ENCODE peak calls at places on chromosomes 6 and 20, in eight cellular contexts. P, I, Z, T, M, E, U and R are unnamed samples.

GRCh38 chr20:11987526-11987925 is 69.8 kb downstream of the BTBD3 start:
- DNase-seq in M (no peak), T (no peak), I (no peak), E (no peak), U (no peak), P (no peak), Z (no peak), R (no peak)

GRCh38 chr6:170497845-170498281 is 55.2 kb downstream of the PSMB1 start:
- DNase-seq in U (no peak), P (no peak), T (no peak), M (no peak), I (no peak), Z (no peak), E (no peak), R (no peak)

GRCh38 chr6:159532155-159532554 is 160.9 kb downstream of the SOD2 start:
- DNase-seq in U (no peak), I (no peak), E (no peak), Z (no peak), M (no peak), T (no peak), P (no peak), R (no peak)

GRCh38 chr6:16205377-16206144 is 32.8 kb upstream of the GMPR start:
- DNase-seq in Z (no peak), M (no peak), E (no peak), T (no peak), P (peak), U (no peak), I (no peak), R (peak)

GRCh38 chr6:28977351-28978136 is 27.6 kb downstream of the ZNF311 start:
- DNase-seq in M (no peak), I (no peak), E (no peak), P (peak), U (no peak), Z (no peak), T (no peak), R (no peak)

GRCh38 chr20:34834459-34834893 is 9.0 kb upstream of the NCOA6 start:
- DNase-seq in Z (peak), T (no peak), E (no peak), U (no peak), I (no peak), M (no peak), P (peak), R (no peak)

GRCh38 chr20:829531-829930 is 4.0 kb upstream of the FAM110A start:
- DNase-seq in U (no peak), T (peak), E (no peak), P (peak), I (no peak), M (no peak), Z (no peak), R (no peak)

GRCh38 chr6:156977527-156978291 is 200.5 kb downstream of the ARID1B start:
- DNase-seq in T (peak), U (no peak), M (peak), Z (no peak), E (no peak), P (peak), I (peak), R (no peak)

GRCh38 chr6:63267046-63267445 is 52.7 kb downstream of the LGSN start:
- DNase-seq in I (no peak), P (no peak), M (no peak), U (no peak), T (no peak), Z (no peak), E (no peak), R (no peak)

GRCh38 chr6:163369122-163369521 is 45.4 kb upstream of the QKI start:
- DNase-seq in Z (no peak), T (no peak), E (no peak), U (no peak), I (no peak), M (no peak), P (no peak), R (no peak)

GRCh38 chr6:79544939-79545450 is 7.8 kb upstream of the LCA5 start:
- DNase-seq in P (peak), E (no peak), Z (peak), I (peak), U (no peak), T (peak), M (peak), R (peak)

GRCh38 chr6:90383212-90383611 is 86.6 kb upstream of the BACH2 start:
- DNase-seq in M (no peak), T (no peak), P (no peak), I (no peak), E (no peak), U (no peak), Z (no peak), R (no peak)

GRCh38 chr20:63942250-63943006 is 13.8 kb downstream of the UCKL1 start:
- DNase-seq in I (peak), P (peak), U (no peak), M (peak), T (peak), Z (peak), E (no peak), R (no peak)

GRCh38 chr6:52328303-52328662 is 33.7 kb upstream of the PAQR8 start:
- DNase-seq in T (no peak), E (no peak), P (no peak), I (no peak), U (no peak), M (no peak), Z (no peak), R (peak)

GRCh38 chr6:24522821-24523175 is 28.0 kb downstream of the ALDH5A1 start:
- DNase-seq in Z (no peak), I (no peak), P (no peak), U (no peak), T (no peak), M (no peak), E (no peak), R (no peak)
- H3K4me3 ChIP-seq in Z (no peak), I (no peak), P (no peak), U (no peak), T (no peak), M (no peak), E (no peak), R (no peak)

DNA sequence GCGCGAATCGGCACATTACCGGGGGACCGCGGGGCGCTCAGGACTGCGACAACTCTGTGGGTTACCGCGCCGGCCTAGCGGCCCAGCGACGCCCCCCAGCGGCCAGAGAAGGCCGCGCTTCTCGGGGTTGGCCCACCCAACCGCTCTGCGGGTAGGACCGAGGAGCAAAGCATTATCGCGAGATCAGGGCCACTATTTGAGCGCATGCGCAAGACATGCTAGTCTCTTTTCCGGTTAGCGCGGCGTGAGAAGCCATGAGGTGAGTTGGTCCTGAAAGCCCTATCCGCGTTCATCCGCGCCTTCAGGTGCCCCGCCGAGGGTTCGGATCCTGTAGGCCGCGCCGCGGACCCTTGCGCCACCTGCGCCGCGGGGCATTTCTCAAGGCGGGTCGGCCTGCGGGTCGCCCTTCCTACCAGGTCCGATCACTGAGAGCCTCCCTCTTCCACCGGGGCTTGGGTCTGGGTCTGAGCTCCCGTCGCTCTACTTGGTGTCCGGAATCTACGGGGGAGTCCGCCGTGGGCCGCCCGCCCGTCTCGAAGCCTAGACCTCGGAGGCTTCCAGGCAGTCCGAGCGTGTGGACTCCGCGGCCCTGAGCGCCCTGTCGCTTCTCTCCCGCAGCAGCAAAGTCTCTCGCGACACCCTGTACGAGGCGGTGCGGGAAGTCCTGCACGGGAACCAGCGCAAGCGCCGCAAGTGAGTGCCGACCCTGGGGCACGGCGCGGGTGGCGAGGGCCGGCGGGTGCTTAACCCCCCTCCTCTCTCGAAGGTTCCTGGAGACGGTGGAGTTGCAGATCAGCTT is at the start of gene RPL10A:
- DNase-seq in M (peak), P (peak), U (peak), I (peak), T (peak), E (peak), Z (peak), R (peak)
- TF ChIP-seq POLR2A in M (peak), P (peak), U (peak), I (peak), T (peak), E (peak), Z (peak), R (peak)

GRCh38 chr20:23361651-23362391 is at the start of gene GZF1:
- DNase-seq in I (peak), U (peak), M (peak), T (peak), E (peak), P (peak), Z (peak), R (peak)

GRCh38 chr20:23363257-23363649 is 1.3 kb downstream of the GZF1 start:
- DNase-seq in M (no peak), E (no peak), U (no peak), T (no peak), P (no peak), I (peak), Z (no peak), R (no peak)

GRCh38 chr20:23365390-23366165 is 3.6 kb downstream of the GZF1 start:
- DNase-seq in I (no peak), Z (no peak), T (no peak), P (no peak), M (no peak), E (no peak), U (no peak), R (no peak)

GRCh38 chr20:23361108-23361650 is 803 bp upstream of the GZF1 start:
- DNase-seq in U (no peak), E (no peak), Z (peak), I (peak), M (peak), T (no peak), P (peak), R (no peak)

DNA sequence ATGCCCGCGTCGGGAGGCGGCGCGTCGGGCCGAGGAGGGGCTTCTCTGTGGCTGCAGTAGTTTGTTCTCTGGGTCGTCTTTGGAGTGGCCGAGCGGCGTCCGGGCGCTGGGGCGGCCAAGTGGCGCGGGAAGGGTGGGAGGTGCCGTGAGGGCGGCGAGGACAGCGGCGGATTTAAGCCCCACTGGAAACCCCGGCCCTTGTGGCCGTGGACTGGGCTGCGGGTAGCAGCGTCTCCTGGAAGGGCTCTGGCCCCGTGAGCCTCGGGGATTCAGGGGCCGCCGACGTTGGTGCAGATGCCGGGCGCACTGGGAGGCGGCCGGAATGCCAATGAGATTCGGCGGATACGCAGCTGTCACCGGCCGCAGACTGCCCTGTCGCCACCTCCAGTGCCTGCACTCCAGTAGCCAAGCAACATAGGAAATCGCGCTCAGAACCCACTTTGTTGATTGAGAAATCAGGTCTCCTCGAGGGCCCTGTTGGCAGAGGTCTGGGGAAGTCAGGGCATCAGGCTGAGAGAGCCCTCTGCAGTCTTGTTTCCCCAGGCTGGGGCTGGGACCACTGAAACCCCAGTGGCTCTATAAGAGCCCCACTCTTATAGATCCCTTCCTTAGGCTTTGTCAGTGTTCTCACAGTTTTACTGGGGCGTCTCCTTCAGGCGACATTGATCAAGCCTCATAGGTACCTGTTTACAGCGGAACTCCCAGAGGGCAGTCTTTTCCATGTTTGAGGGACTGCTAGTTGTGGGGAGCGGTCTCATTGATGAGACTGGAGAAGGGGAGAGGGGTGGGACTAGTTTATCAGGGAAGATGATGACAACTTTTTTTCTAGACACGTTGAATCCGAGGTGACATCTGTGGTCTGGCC is 642 bp downstream of the GZF1 start:
- DNase-seq in Z (no peak), E (no peak), U (no peak), P (peak), I (peak), T (peak), M (peak), R (peak)
- H3K4me3 ChIP-seq in Z (peak), E (peak), U (peak), P (peak), I (peak), T (peak), M (peak), R (peak)

GRCh38 chr20:57709823-57710799 is at the start of gene PMEPA1:
- DNase-seq in U (peak), E (peak), M (peak), I (peak), T (peak), P (peak), Z (peak), R (peak)
- TF ChIP-seq POLR2A in U (peak), E (peak), M (peak), I (peak), T (peak), P (peak), Z (peak), R (peak)

GRCh38 chr6:164927288-164928040 is 381.9 kb downstream of the C6orf118 start:
- DNase-seq in U (no peak), M (no peak), T (peak), Z (peak), E (no peak), I (peak), P (peak), R (peak)
- H3K4me3 ChIP-seq in U (no peak), M (no peak), T (no peak), Z (no peak), E (no peak), I (no peak), P (no peak), R (no peak)

GRCh38 chr6:149964243-149965190 is 774 bp downstream of the ULBP1 start:
- DNase-seq in T (no peak), P (peak), U (peak), I (no peak), E (no peak), Z (no peak), M (no peak), R (no peak)

GRCh38 chr6:149963212-149963461 is 606 bp upstream of the ULBP1 start:
- DNase-seq in I (peak), P (peak), E (no peak), M (no peak), T (no peak), U (peak), Z (peak), R (no peak)

GRCh38 chr6:149965191-149966020 is 1.7 kb downstream of the ULBP1 start:
- DNase-seq in E (no peak), U (peak), Z (no peak), M (no peak), P (no peak), I (peak), T (no peak), R (no peak)

GRCh38 chr6:149962461-149963211 is 1.1 kb upstream of the ULBP1 start:
- DNase-seq in E (no peak), I (no peak), T (peak), Z (no peak), U (peak), P (no peak), M (no peak), R (no peak)

DNA sequence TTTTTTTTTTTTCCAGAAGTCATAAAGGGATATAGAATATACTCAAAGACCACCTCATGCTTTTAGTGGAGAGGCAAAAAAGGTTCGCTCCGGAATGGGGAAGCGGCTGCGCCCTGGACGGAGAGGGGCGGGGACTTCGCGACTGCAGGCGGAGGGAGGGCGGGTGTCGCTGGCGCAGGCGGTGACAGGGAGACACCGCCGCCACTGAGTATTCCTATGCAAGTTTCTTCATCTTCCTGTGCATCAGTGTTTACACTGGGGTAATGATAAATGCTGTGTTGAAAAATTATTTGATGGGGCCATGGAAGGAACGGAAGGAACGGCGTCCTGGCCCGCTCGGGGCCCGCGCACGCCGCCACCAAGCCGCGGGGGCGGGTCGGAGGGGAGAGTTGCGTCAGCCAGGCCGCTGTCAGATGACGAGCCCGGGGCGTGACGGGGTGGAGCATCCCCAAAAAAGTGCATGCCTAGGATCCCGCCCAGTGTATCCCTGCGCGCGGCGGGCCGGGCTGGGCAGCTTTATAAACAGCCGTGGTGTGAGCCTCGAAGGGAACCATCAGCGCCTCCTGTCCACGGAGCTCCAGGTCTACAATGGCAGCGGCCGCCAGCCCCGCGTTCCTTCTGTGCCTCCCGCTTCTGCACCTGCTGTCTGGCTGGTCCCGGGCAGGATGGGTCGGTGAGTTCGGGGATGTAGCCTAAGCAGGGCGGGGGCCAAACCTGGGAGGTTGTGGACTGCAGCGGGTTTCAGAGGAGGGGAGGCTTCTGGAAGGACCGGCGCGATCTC is at the start of gene ULBP1:
- DNase-seq in I (peak), Z (peak), T (peak), M (peak), E (peak), U (peak), P (peak), R (peak)
- TF ChIP-seq POLR2A in I (no peak), Z (no peak), T (no peak), M (no peak), E (no peak), U (no peak), P (no peak), R (no peak)

DNA sequence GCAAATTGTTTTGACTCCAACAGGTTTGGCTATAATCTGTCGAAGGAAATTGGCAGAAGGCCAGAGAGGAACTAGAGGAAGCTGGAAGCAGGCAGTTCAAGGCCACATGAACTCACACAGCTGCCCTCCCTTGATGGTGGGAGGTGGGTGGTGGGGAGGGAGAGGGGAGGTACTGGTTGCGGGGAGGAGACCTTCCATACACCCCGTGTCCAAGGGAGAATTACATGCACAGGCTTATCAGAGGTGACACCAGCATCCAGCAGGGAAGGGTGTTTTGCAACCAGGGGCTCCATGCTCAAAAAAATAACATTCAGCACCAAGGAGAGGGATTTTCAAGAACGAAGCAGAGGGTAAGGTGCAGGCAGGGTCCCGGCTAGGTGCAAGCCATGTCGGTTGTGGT is 9.1 kb downstream of the PRND start:
- DNase-seq in P (peak), I (no peak), T (no peak), Z (no peak), M (no peak), E (no peak), U (no peak), R (no peak)
- H3K4me3 ChIP-seq in P (no peak), I (no peak), T (no peak), Z (no peak), M (no peak), E (no peak), U (no peak), R (no peak)